ENCODE peak calls at places on chromosomes 11 and 22, in five cellular contexts. L is stimulated activated naive CD4-positive, alpha-beta T cell; I is activated naive CD8-positive, alpha-beta T cell treated with anti-CD3 and anti-CD28 coated beads, Interleukin-2, amount 50 U/mL, for 24 hours; D is NCI-H1092 treated with DMSO at 0.1 percent for 48 hours; E is stomach. S is an unnamed sample.
A peak's percentile ranks its signal among the peaks of the same experiment; 100 is the strongest.

GRCh38 chr22:38180841-38181452 is 683 bp downstream of the PLA2G6 start:
- DNase-seq in L (peak; percentile 21), I (peak; percentile 31), D (peak; percentile 28), E (peak; percentile 59), S (no peak)

GRCh38 chr11:94171693-94172440 is 43.2 kb downstream of the PANX1 start:
- DNase-seq in L (no peak), I (peak; percentile 54), D (no peak), E (peak; percentile 52), S (no peak)

GRCh38 chr11:8959546-8960166 is 4.6 kb downstream of the TMEM9B start:
- DNase-seq in L (no peak), I (peak; percentile 16), D (peak; percentile 19), E (no peak), S (peak; percentile 22)

GRCh38 chr11:33930317-33931021 is 38.6 kb upstream of the LMO2 start:
- DNase-seq in L (no peak), I (no peak), D (no peak), E (no peak), S (peak; percentile 94)

GRCh38 chr11:34512810-34513673 is 552 bp downstream of the ELF5 start:
- DNase-seq in L (no peak), I (peak; percentile 60), D (peak; percentile 10), E (peak; percentile 73), S (no peak)

GRCh38 chr11:58622344-58622743 is at the start of gene CNTF:
- DNase-seq in L (no peak), I (no peak), D (no peak), E (no peak), S (no peak)

GRCh38 chr11:48006301-48006992 is 26.1 kb downstream of the PTPRJ start:
- DNase-seq in L (no peak), I (peak; percentile 50), D (peak; percentile 44), E (no peak), S (no peak)

GRCh38 chr11:113894421-113894996 is 10.1 kb upstream of the HTR3B start:
- DNase-seq in L (no peak), I (no peak), D (no peak), E (no peak), S (no peak)

GRCh38 chr11:108698844-108699642 is 34.2 kb downstream of the DDX10 start:
- DNase-seq in L (no peak), I (no peak), D (no peak), E (no peak), S (no peak)

GRCh38 chr11:60756307-60757032 is at the start of gene MS4A15:
- DNase-seq in L (no peak), I (no peak), D (peak; percentile 25), E (no peak), S (no peak)

GRCh38 chr22:40651563-40652501 is 15.3 kb upstream of the MRTFA start:
- DNase-seq in L (peak; percentile 38), I (peak; percentile 86), D (peak; percentile 94), E (peak; percentile 95), S (peak; percentile 84)

GRCh38 chr11:29280452-29280851 is 736.4 kb downstream of the KCNA4 start:
- DNase-seq in L (no peak), I (no peak), D (no peak), E (no peak), S (no peak)

GRCh38 chr11:46918087-46918751 is at the start of gene LRP4:
- DNase-seq in L (peak; percentile 23), I (peak; percentile 62), D (no peak), E (peak; percentile 52), S (no peak)

GRCh38 chr11:7511405-7511804 is 2.4 kb upstream of the PPFIBP2 start:
- DNase-seq in L (no peak), I (no peak), D (peak; percentile 86), E (peak; percentile 80), S (no peak)

GRCh38 chr22:19974233-19974861 is 32.7 kb upstream of the TXNRD2 start:
- DNase-seq in L (no peak), I (peak; percentile 13), D (peak; percentile 86), E (peak; percentile 53), S (no peak)

GRCh38 chr11:17439316-17439782 is 37.3 kb downstream of the ABCC8 start:
- DNase-seq in L (no peak), I (no peak), D (peak; percentile 99), E (peak; percentile 74), S (no peak)

S was measured in SIG-M5.